ENCODE peak calls at places on chromosomes 12 and 14, in five cellular contexts. Q, O, M, W and B are unnamed samples.

GRCh38 chr14:75452900-75453816 is 25.3 kb downstream of the JDP2 start:
- DNase-seq in W (peak; percentile 77), Q (peak; percentile 86), O (peak; percentile 77), M (peak; percentile 39), B (peak; percentile 38)

GRCh38 chr12:69570545-69571399 is 14.5 kb upstream of the CCT2 start:
- DNase-seq in O (no peak), M (peak; percentile 79), Q (no peak), W (peak; percentile 88), B (peak; percentile 51)

GRCh38 chr14:36057452-36058142 is 118.9 kb downstream of the PTCSC3 start:
- DNase-seq in W (no peak), M (no peak), O (no peak), Q (no peak), B (peak; percentile 79)

GRCh38 chr14:70289138-70289537 is 70.3 kb downstream of the COX16 start:
- DNase-seq in Q (no peak), O (no peak), M (no peak), W (no peak), B (no peak)

GRCh38 chr14:67965684-67966083 is 146.1 kb downstream of the RAD51B start:
- DNase-seq in W (no peak), O (no peak), Q (no peak), M (no peak), B (no peak)

GRCh38 chr14:78254911-78255431 is 84.8 kb downstream of the NRXN3 start:
- DNase-seq in O (no peak), W (no peak), Q (no peak), M (no peak), B (peak; percentile 75)

GRCh38 chr14:89378119-89378518 is 38.9 kb downstream of the FOXN3 start:
- DNase-seq in O (no peak), Q (no peak), W (peak; percentile 86), M (no peak), B (peak; percentile 16)

GRCh38 chr14:36848213-36848612 is 186.6 kb downstream of the PAX9 start:
- DNase-seq in M (no peak), O (no peak), Q (no peak), W (no peak), B (no peak)

GRCh38 chr12:15772405-15773018 is 16.7 kb downstream of the EPS8 start:
- DNase-seq in Q (no peak), W (peak; percentile 56), M (no peak), O (no peak), B (no peak)

GRCh38 chr12:92028039-92028709 is 117.5 kb downstream of the BTG1 start:
- DNase-seq in M (no peak), Q (peak; percentile 10), O (no peak), W (peak; percentile 61), B (no peak)

GRCh38 chr12:65335021-65335714 is 56.7 kb downstream of the MSRB3 start:
- DNase-seq in O (no peak), M (peak; percentile 10), Q (peak; percentile 72), W (peak; percentile 93), B (peak; percentile 77)

GRCh38 chr12:93624595-93625294 is 52.3 kb downstream of the SOCS2 start:
- DNase-seq in W (peak; percentile 98), O (no peak), Q (peak; percentile 93), M (no peak), B (peak; percentile 93)

GRCh38 chr14:33435911-33436310 is 497.2 kb downstream of the NPAS3 start:
- DNase-seq in Q (peak; percentile 50), M (no peak), O (no peak), W (peak; percentile 96), B (peak; percentile 31)

GRCh38 chr12:132423251-132424117 is 66.5 kb upstream of the FBRSL1 start:
- DNase-seq in O (no peak), Q (no peak), M (no peak), W (peak; percentile 11), B (no peak)

GRCh38 chr12:118332511-118332910 is 40.2 kb downstream of the TAOK3 start:
- DNase-seq in M (no peak), Q (no peak), W (no peak), O (no peak), B (no peak)

GRCh38 chr12:101933866-101934514 is 56.6 kb downstream of the DRAM1 start:
- DNase-seq in M (peak; percentile 70), W (no peak), O (no peak), Q (no peak), B (no peak)

GRCh38 chr14:94392510-94392935 is 4.1 kb upstream of the SERPINA1 start:
- DNase-seq in O (peak; percentile 84), Q (peak; percentile 73), W (peak; percentile 75), M (peak; percentile 50), B (no peak)

GRCh38 chr12:100753837-100754236 is 40.7 kb upstream of the ANO4 start:
- DNase-seq in O (no peak), Q (no peak), M (no peak), W (peak; percentile 72), B (peak; percentile 53)
- TF ChIP-seq CTCF in O (no peak), Q (no peak), M (no peak), W (no peak), B (no peak)

GRCh38 chr12:45286621-45287020 is 70.7 kb downstream of the ANO6 start:
- DNase-seq in O (no peak), M (no peak), W (no peak), Q (no peak), B (no peak)

GRCh38 chr12:45292486-45293195 is 76.7 kb downstream of the ANO6 start:
- DNase-seq in W (peak; percentile 30), M (no peak), O (no peak), Q (no peak), B (no peak)

GRCh38 chr12:45291518-45291917 is 75.6 kb downstream of the ANO6 start:
- DNase-seq in Q (no peak), W (no peak), M (no peak), O (no peak), B (no peak)

GRCh38 chr12:45289245-45290217 is 73.6 kb downstream of the ANO6 start:
- DNase-seq in M (no peak), W (no peak), Q (no peak), O (no peak), B (no peak)

DNA sequence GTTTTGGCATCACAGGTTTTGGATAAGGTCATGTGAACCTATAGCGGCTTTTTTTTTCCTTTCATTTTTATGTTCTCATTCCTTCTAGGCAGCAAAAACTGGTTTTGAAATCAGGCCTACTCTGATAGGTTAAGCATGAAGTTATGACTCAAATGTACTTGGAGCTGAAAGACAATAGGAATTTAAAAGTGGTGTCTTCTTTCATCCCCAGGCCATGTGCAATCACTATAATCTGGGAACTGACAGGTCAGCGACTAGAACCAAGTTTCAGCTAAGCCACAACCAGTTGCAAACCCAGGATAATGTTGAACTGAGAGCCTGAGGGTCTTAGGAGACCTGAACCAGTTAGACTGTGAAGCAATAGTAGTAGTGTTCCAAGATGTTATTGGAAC is 74.3 kb downstream of the ANO6 start:
- DNase-seq in M (no peak), W (peak; percentile 93), O (no peak), Q (peak; percentile 78), B (peak; percentile 29)
- H3K4me3 ChIP-seq in M (no peak overlapping the region), W (no peak overlapping the region), O (no peak overlapping the region), Q (no peak overlapping the region), B (no peak overlapping the region)

GRCh38 chr14:101017806-101018560 is 114.5 kb upstream of the RTL1 start:
- DNase-seq in Q (no peak), O (no peak), M (no peak), W (no peak), B (no peak)
- TF ChIP-seq CTCF in Q (no peak), O (no peak), M (no peak), W (no peak), B (no peak)

GRCh38 chr12:3034067-3034750 is 43.0 kb upstream of the TSPAN9 start:
- DNase-seq in Q (peak; percentile 7), M (peak; percentile 56), O (peak; percentile 74), W (peak; percentile 77), B (no peak)

GRCh38 chr12:3032161-3032560 is 45.0 kb upstream of the TSPAN9 start:
- DNase-seq in Q (no peak), W (no peak), O (no peak), M (no peak), B (no peak)

GRCh38 chr12:3035171-3035570 is 42.0 kb upstream of the TSPAN9 start:
- DNase-seq in W (peak; percentile 29), M (no peak), Q (no peak), O (no peak), B (no peak)

GRCh38 chr12:3032770-3033537 is 44.2 kb upstream of the TSPAN9 start:
- DNase-seq in O (no peak), M (no peak), Q (no peak), W (no peak), B (no peak)

GRCh38 chr12:3033538-3033865 is 43.7 kb upstream of the TSPAN9 start:
- DNase-seq in O (no peak), M (no peak), Q (no peak), W (no peak), B (no peak)
- H3K4me3 ChIP-seq in O (no peak overlapping the region), M (no peak overlapping the region), Q (no peak overlapping the region), W (no peak overlapping the region), B (no peak overlapping the region)

GRCh38 chr14:30385925-30386324 is 173.0 kb upstream of the G2E3 start:
- DNase-seq in M (no peak), O (no peak), W (no peak), Q (no peak), B (no peak)

GRCh38 chr14:30389134-30389900 is 169.6 kb upstream of the G2E3 start:
- DNase-seq in M (no peak), Q (no peak), W (no peak), O (no peak), B (peak; percentile 49)

GRCh38 chr14:30395065-30395464 is 163.9 kb upstream of the G2E3 start:
- DNase-seq in Q (no peak), O (no peak), M (no peak), W (no peak), B (no peak)

GRCh38 chr14:30387856-30388255 is 171.1 kb upstream of the G2E3 start:
- DNase-seq in O (no peak), Q (no peak), W (no peak), M (no peak), B (no peak)

DNA sequence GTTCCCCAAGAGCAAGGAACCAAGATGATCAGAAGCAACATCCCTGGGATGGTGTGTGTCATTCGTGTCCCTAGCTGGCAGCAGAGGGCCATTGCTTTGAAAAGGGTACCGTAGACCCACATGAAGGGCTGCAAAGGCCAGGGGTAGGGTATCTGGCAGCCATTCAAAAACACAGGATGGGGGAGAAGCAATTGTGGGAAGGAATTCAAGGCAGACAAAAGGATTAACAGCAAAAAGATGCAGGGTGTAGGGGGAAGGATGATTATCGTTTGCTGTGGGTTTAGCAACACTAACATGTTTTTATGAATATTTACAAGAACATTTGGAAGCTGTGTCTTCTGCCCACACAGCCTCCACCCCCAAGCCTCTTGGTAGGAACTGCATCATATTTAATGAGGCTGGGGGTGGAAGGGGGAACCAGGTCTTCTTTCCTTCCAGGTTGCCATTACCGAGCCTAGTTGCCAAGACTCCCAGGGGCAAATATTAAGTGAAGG is 169.0 kb upstream of the G2E3 start:
- DNase-seq in W (no peak), Q (no peak), O (no peak), M (no peak), B (no peak)
- TF ChIP-seq CTCF in W (no peak), Q (no peak), O (no peak), M (no peak), B (no peak)

GRCh38 chr12:46523863-46524770 is 151.5 kb upstream of the SLC38A2 start:
- DNase-seq in W (peak; percentile 99), M (no peak), O (no peak), Q (peak; percentile 80), B (peak; percentile 23)
- H3K4me3 ChIP-seq in W (peak overlapping the region; percentile 43), M (no peak overlapping the region), O (no peak overlapping the region), Q (peak overlapping the region; percentile 6), B (no peak overlapping the region)

GRCh38 chr14:106080922-106081321 is 554.5 kb downstream of the TMEM121 start:
- DNase-seq in M (no peak), O (no peak), Q (no peak), W (no peak), B (no peak)
- TF ChIP-seq CTCF in M (no peak), O (no peak), Q (no peak), W (peak; percentile 4), B (no peak)